ENCODE peak calls at places on chromosomes 11 and 22, in five cellular contexts. One of them, this sample, is unnamed.

GRCh38 chr11:33451364-33451763 is 194.2 kb downstream of the HIPK3 start:
- DNase-seq in NCI-H1436: no peak
- DNase-seq in colonic mucosa: no peak
- DNase-seq in AG09319: no peak
- DNase-seq in stimulated activated CD8-positive, alpha-beta memory T cell treated with anti-CD3 and anti-CD28 coated beads, Interleukin-12 subunit alpha, Interleukin-12 subunit beta, amount 100 ng/mL, for 4 hours: no peak
- DNase-seq in this sample: no peak

GRCh38 chr11:78752528-78752927 is 177.9 kb upstream of the NARS2 start:
- DNase-seq in colonic mucosa: no peak
- DNase-seq in NCI-H1436: no peak
- DNase-seq in AG09319: no peak
- DNase-seq in stimulated activated CD8-positive, alpha-beta memory T cell treated with anti-CD3 and anti-CD28 coated beads, Interleukin-12 subunit alpha, Interleukin-12 subunit beta, amount 100 ng/mL, for 4 hours: no peak
- DNase-seq in this sample: no peak

GRCh38 chr11:1224491-1225385 is 1.9 kb downstream of the MUC5B start:
- DNase-seq in AG09319: no peak
- DNase-seq in colonic mucosa: peak
- DNase-seq in stimulated activated CD8-positive, alpha-beta memory T cell treated with anti-CD3 and anti-CD28 coated beads, Interleukin-12 subunit alpha, Interleukin-12 subunit beta, amount 100 ng/mL, for 4 hours: no peak
- DNase-seq in NCI-H1436: no peak
- DNase-seq in this sample: no peak

GRCh38 chr22:24289138-24289537 is 18.5 kb downstream of the SPECC1L start:
- DNase-seq in stimulated activated CD8-positive, alpha-beta memory T cell treated with anti-CD3 and anti-CD28 coated beads, Interleukin-12 subunit alpha, Interleukin-12 subunit beta, amount 100 ng/mL, for 4 hours: no peak
- DNase-seq in AG09319: peak
- DNase-seq in NCI-H1436: no peak
- DNase-seq in colonic mucosa: no peak
- DNase-seq in this sample: no peak

GRCh38 chr22:19885841-19886592 is 31.3 kb upstream of the GNB1L start:
- DNase-seq in stimulated activated CD8-positive, alpha-beta memory T cell treated with anti-CD3 and anti-CD28 coated beads, Interleukin-12 subunit alpha, Interleukin-12 subunit beta, amount 100 ng/mL, for 4 hours: no peak
- DNase-seq in colonic mucosa: no peak
- DNase-seq in NCI-H1436: no peak
- DNase-seq in AG09319: no peak
- DNase-seq in this sample: no peak

GRCh38 chr11:9004310-9004945 is 627 bp upstream of the NRIP3 start:
- DNase-seq in stimulated activated CD8-positive, alpha-beta memory T cell treated with anti-CD3 and anti-CD28 coated beads, Interleukin-12 subunit alpha, Interleukin-12 subunit beta, amount 100 ng/mL, for 4 hours: no peak
- DNase-seq in colonic mucosa: no peak
- DNase-seq in AG09319: no peak
- DNase-seq in NCI-H1436: no peak
- DNase-seq in this sample: no peak

GRCh38 chr11:118610773-118611432 is 3.5 kb downstream of the PHLDB1 start:
- DNase-seq in NCI-H1436: no peak
- DNase-seq in AG09319: no peak
- DNase-seq in colonic mucosa: peak
- DNase-seq in stimulated activated CD8-positive, alpha-beta memory T cell treated with anti-CD3 and anti-CD28 coated beads, Interleukin-12 subunit alpha, Interleukin-12 subunit beta, amount 100 ng/mL, for 4 hours: peak
- DNase-seq in this sample: no peak

GRCh38 chr11:15848769-15849168 is 507.6 kb downstream of the SOX6 start:
- DNase-seq in colonic mucosa: no peak
- DNase-seq in stimulated activated CD8-positive, alpha-beta memory T cell treated with anti-CD3 and anti-CD28 coated beads, Interleukin-12 subunit alpha, Interleukin-12 subunit beta, amount 100 ng/mL, for 4 hours: no peak
- DNase-seq in NCI-H1436: no peak
- DNase-seq in AG09319: no peak
- DNase-seq in this sample: no peak

GRCh38 chr11:130439876-130440275 is 8.6 kb upstream of the ADAMTS15 start:
- DNase-seq in colonic mucosa: no peak
- DNase-seq in AG09319: no peak
- DNase-seq in stimulated activated CD8-positive, alpha-beta memory T cell treated with anti-CD3 and anti-CD28 coated beads, Interleukin-12 subunit alpha, Interleukin-12 subunit beta, amount 100 ng/mL, for 4 hours: no peak
- DNase-seq in NCI-H1436: no peak
- DNase-seq in this sample: no peak

GRCh38 chr22:46758867-46759290 is 3.6 kb upstream of the TBC1D22A start:
- DNase-seq in stimulated activated CD8-positive, alpha-beta memory T cell treated with anti-CD3 and anti-CD28 coated beads, Interleukin-12 subunit alpha, Interleukin-12 subunit beta, amount 100 ng/mL, for 4 hours: no peak
- DNase-seq in AG09319: no peak
- DNase-seq in colonic mucosa: peak
- DNase-seq in NCI-H1436: no peak
- DNase-seq in this sample: peak

GRCh38 chr22:42688914-42689275 is 31.8 kb downstream of the A4GALT start:
- DNase-seq in colonic mucosa: no peak
- DNase-seq in NCI-H1436: no peak
- DNase-seq in AG09319: no peak
- DNase-seq in stimulated activated CD8-positive, alpha-beta memory T cell treated with anti-CD3 and anti-CD28 coated beads, Interleukin-12 subunit alpha, Interleukin-12 subunit beta, amount 100 ng/mL, for 4 hours: no peak
- DNase-seq in this sample: no peak

GRCh38 chr11:74990941-74991340 is 2.2 kb downstream of the NEU3 start:
- DNase-seq in AG09319: no peak
- DNase-seq in stimulated activated CD8-positive, alpha-beta memory T cell treated with anti-CD3 and anti-CD28 coated beads, Interleukin-12 subunit alpha, Interleukin-12 subunit beta, amount 100 ng/mL, for 4 hours: no peak
- DNase-seq in colonic mucosa: no peak
- DNase-seq in NCI-H1436: no peak
- DNase-seq in this sample: no peak

GRCh38 chr11:16186680-16187079 is 169.7 kb downstream of the SOX6 start:
- DNase-seq in colonic mucosa: no peak
- DNase-seq in AG09319: no peak
- DNase-seq in NCI-H1436: peak
- DNase-seq in stimulated activated CD8-positive, alpha-beta memory T cell treated with anti-CD3 and anti-CD28 coated beads, Interleukin-12 subunit alpha, Interleukin-12 subunit beta, amount 100 ng/mL, for 4 hours: no peak
- DNase-seq in this sample: no peak

This sample was measured in NCI-H2081.